ENCODE peak calls at places on chromosomes 16 and 17, in ten cellular contexts. F is activated CD4-positive, alpha-beta T cell treated with anti-CD3 and anti-CD28 coated beads for 1 hour; M is amniotic stem cell; X is AG10803; W is cardiac septum; S is activated CD4-positive, CD25-positive, alpha-beta regulatory T cell treated with anti-CD3 and anti-CD28 coated beads, Interleukin-2, amount 50 U/mL, for 16 hours; J is GM04504; L is NK-92 treated with Interleukin-12 subunit alpha and Interleukin-12 subunit beta, amount 100 ng/mL, for 24 hours; P is AG08395; Q is GM12865. C is an unnamed sample.

GRCh38 chr17:1590031-1590746 is 27.6 kb upstream of the PITPNA start:
- DNase-seq in F (no peak), M (peak), X (peak), W (no peak), S (no peak), J (peak), L (no peak), P (peak), Q (no peak), C (peak)

GRCh38 chr17:43125133-43125966 is at the start of gene BRCA1:
- DNase-seq in F (peak), M (peak), X (peak), W (peak), S (peak), J (peak), L (peak), P (peak), Q (peak), C (peak)

GRCh38 chr17:71084219-71084618 is 914.9 kb downstream of the KCNJ2 start:
- DNase-seq in F (no peak), M (no peak), X (peak), W (no peak), S (no peak), J (peak), L (no peak), P (peak), Q (peak), C (no peak)

GRCh38 chr16:4200000-4200780 is 41.7 kb downstream of the SRL start:
- DNase-seq in F (no peak), M (peak), X (peak), W (no peak), S (no peak), J (peak), L (no peak), P (peak), Q (peak), C (peak)

GRCh38 chr16:30797670-30798309 is 10.8 kb upstream of the ZNF629 start:
- DNase-seq in F (no peak), M (no peak), X (no peak), W (no peak), S (no peak), J (no peak), L (no peak), P (no peak), Q (no peak), C (no peak)

GRCh38 chr16:75555213-75555706 is 792 bp downstream of the TMEM231 start:
- DNase-seq in F (no peak), M (peak), X (peak), W (peak), S (no peak), J (peak), L (no peak), P (peak), Q (peak), C (peak)

GRCh38 chr16:27920391-27920891 is 143.1 kb downstream of the GSG1L start:
- DNase-seq in F (no peak), M (no peak), X (no peak), W (peak), S (no peak), J (no peak), L (no peak), P (no peak), Q (no peak), C (no peak)

GRCh38 chr16:84953051-84953746 is 58.1 kb downstream of the ZDHHC7 start:
- DNase-seq in F (no peak), M (no peak), X (no peak), W (no peak), S (no peak), J (no peak), L (no peak), P (no peak), Q (peak), C (no peak)

GRCh38 chr17:58112970-58113631 is 29.9 kb downstream of the DYNLL2 start:
- DNase-seq in F (peak), M (peak), X (peak), W (peak), S (peak), J (peak), L (peak), P (peak), Q (peak), C (peak)

GRCh38 chr17:72118588-72119279 is 2.1 kb upstream of the SOX9 start:
- DNase-seq in F (no peak), M (no peak), X (peak), W (no peak), S (no peak), J (peak), L (no peak), P (peak), Q (peak), C (no peak)

GRCh38 chr17:27530791-27531391 is 74.6 kb downstream of the KSR1 start:
- DNase-seq in F (no peak), M (no peak), X (peak), W (peak), S (no peak), J (no peak), L (no peak), P (no peak), Q (peak), C (no peak)

GRCh38 chr16:87123356-87124001 is 193.7 kb downstream of the C16orf95 start:
- DNase-seq in F (no peak), M (no peak), X (no peak), W (peak), S (no peak), J (no peak), L (no peak), P (no peak), Q (no peak), C (no peak)

GRCh38 chr17:37824534-37825485 is 80.0 kb upstream of the HNF1B start:
- DNase-seq in F (no peak), M (peak), X (peak), W (no peak), S (no peak), J (no peak), L (no peak), P (peak), Q (no peak), C (peak)

GRCh38 chr16:278863-279366 is 1.5 kb upstream of the ARHGDIG start:
- DNase-seq in F (no peak), M (no peak), X (no peak), W (no peak), S (no peak), J (no peak), L (no peak), P (no peak), Q (peak), C (no peak)

GRCh38 chr17:28112199-28112995 is 69.9 kb downstream of the NLK start:
- DNase-seq in F (no peak), M (no peak), X (peak), W (no peak), S (no peak), J (no peak), L (no peak), P (peak), Q (no peak), C (no peak)

GRCh38 chr16:86567701-86568571 is 1.3 kb downstream of the FOXC2 start:
- DNase-seq in F (no peak), M (no peak), X (peak), W (no peak), S (no peak), J (no peak), L (no peak), P (peak), Q (no peak), C (no peak)

GRCh38 chr16:73483076-73483791 is 435.3 kb upstream of the ZFHX3 start:
- DNase-seq in F (no peak), M (no peak), X (no peak), W (no peak), S (no peak), J (no peak), L (no peak), P (no peak), Q (no peak), C (no peak)

GRCh38 chr17:72169823-72170222 is 49.0 kb downstream of the SOX9 start:
- DNase-seq in F (no peak), M (no peak), X (no peak), W (no peak), S (no peak), J (no peak), L (no peak), P (no peak), Q (peak), C (no peak)

GRCh38 chr16:57279780-57280638 is 4.5 kb downstream of the PLLP start:
- DNase-seq in F (no peak), M (no peak), X (no peak), W (no peak), S (no peak), J (no peak), L (no peak), P (no peak), Q (no peak), C (no peak)

GRCh38 chr16:67243481-67243880 is 3.8 kb downstream of the FHOD1 start:
- DNase-seq in F (no peak), M (no peak), X (no peak), W (no peak), S (no peak), J (no peak), L (no peak), P (no peak), Q (no peak), C (no peak)